ENCODE peak calls at places on chromosomes 1 and 21, in four cellular contexts. M is PC-3, I is iris pigment epithelial cell, O is caudate nucleus. L is an unnamed sample.

GRCh38 chr1:31181515-31182343 is 58.0 kb downstream of the NKAIN1 start:
- DNase-seq in I (peak; percentile 34), M (peak; percentile 51), O (no peak), L (peak; percentile 8)

GRCh38 chr1:46133946-46134345 is 1.5 kb upstream of the PIK3R3 start:
- DNase-seq in I (no peak), O (no peak), M (no peak), L (no peak)

GRCh38 chr1:86703696-86704455 is 500 bp upstream of the SH3GLB1 start:
- DNase-seq in M (no peak), I (peak; percentile 15), O (peak; percentile 78), L (no peak)

GRCh38 chr1:24329797-24330543 is 10.8 kb downstream of the GRHL3 start:
- DNase-seq in O (no peak), M (no peak), I (peak; percentile 64), L (no peak)

GRCh38 chr1:47568763-47569162 is 130.9 kb downstream of the FOXD2 start:
- DNase-seq in M (no peak), I (peak; percentile 42), O (peak; percentile 29), L (no peak)

GRCh38 chr1:164875518-164875917 is 316.5 kb downstream of the PBX1 start:
- DNase-seq in I (no peak), M (no peak), O (no peak), L (no peak)

GRCh38 chr1:9482816-9483572 is 56.3 kb upstream of the SLC25A33 start:
- DNase-seq in M (no peak), I (no peak), O (no peak), L (no peak)

GRCh38 chr1:228464487-228464983 is 22.6 kb upstream of the RNF187 start:
- DNase-seq in O (peak; percentile 81), I (peak; percentile 91), M (no peak), L (peak; percentile 80)

GRCh38 chr1:155192346-155193274 is 15.1 kb downstream of the THBS3 start:
- DNase-seq in M (peak; percentile 46), O (no peak), I (peak; percentile 12), L (no peak)

GRCh38 chr1:225695578-225696332 is 42.8 kb upstream of the ENAH start:
- DNase-seq in I (no peak), M (peak; percentile 51), O (no peak), L (no peak)

GRCh38 chr1:24228312-24228711 is 41.2 kb upstream of the IFNLR1 start:
- DNase-seq in M (no peak), O (no peak), I (no peak), L (no peak)

GRCh38 chr1:223143760-223144248 is 756 bp upstream of the TLR5 start:
- DNase-seq in M (no peak), I (no peak), O (no peak), L (no peak)

GRCh38 chr1:193211539-193211938 is 25.1 kb upstream of the B3GALT2 start:
- DNase-seq in O (no peak), M (peak; percentile 87), I (peak; percentile 92), L (no peak)

GRCh38 chr1:5718716-5719632 is 273.3 kb downstream of the NPHP4 start:
- DNase-seq in M (no peak), O (no peak), I (no peak), L (no peak)

GRCh38 chr21:28444131-28444530 is 548.5 kb downstream of the LTN1 start:
- DNase-seq in M (no peak), O (no peak), I (peak; percentile 79), L (no peak)

GRCh38 chr1:234478152-234478480 is 863 bp downstream of the TARBP1 start:
- DNase-seq in O (peak; percentile 43), I (peak; percentile 49), M (peak; percentile 59), L (peak; percentile 64)

GRCh38 chr1:18182518-18183160 is 75.0 kb downstream of the IGSF21 start:
- DNase-seq in I (peak; percentile 8), O (no peak), M (no peak), L (no peak)

GRCh38 chr1:204196068-204196795 is at the start of gene KISS1:
- DNase-seq in O (no peak), M (peak; percentile 40), I (no peak), L (no peak)

GRCh38 chr1:229019647-229020281 is 251.1 kb upstream of the RAB4A start:
- DNase-seq in M (no peak), I (no peak), O (no peak), L (no peak)

GRCh38 chr1:225684741-225685140 is 31.8 kb upstream of the ENAH start:
- DNase-seq in O (no peak), I (no peak), M (no peak), L (no peak)

GRCh38 chr21:38505654-38506523 is 7.6 kb upstream of the ERG start:
- DNase-seq in M (peak; percentile 85), I (peak; percentile 81), O (no peak), L (no peak)

GRCh38 chr1:17957588-17958267 is 149.9 kb upstream of the IGSF21 start:
- DNase-seq in I (no peak), O (no peak), M (no peak), L (no peak)

GRCh38 chr1:232012773-232013386 is 386.3 kb downstream of the DISC1 start:
- DNase-seq in O (no peak), I (peak; percentile 18), M (no peak), L (no peak)